ENCODE peak calls at places on chromosomes 16 and 17, in six cellular contexts. B is HS-5; Y is breast epithelium; K is stimulated activated CD8-positive, alpha-beta memory T cell treated with anti-CD3 and anti-CD28 coated beads, Interleukin-15, amount 100 ng/mL, for 24 hours; W is foreskin melanocyte; A is stimulated activated effector memory CD8-positive, alpha-beta T cell treated with anti-CD3 and anti-CD28 coated beads, Interleukin-12 subunit alpha, Interleukin-12 subunit beta, amount 100 ng/mL, for 72 hours. I is an unnamed sample.

GRCh38 chr17:79464310-79465010 is 146.4 kb downstream of the RBFOX3 start:
- DNase-seq in A (no peak), W (no peak), K (no peak), B (no peak), Y (no peak), I (no peak)

GRCh38 chr16:78584991-78585390 is 485.5 kb downstream of the WWOX start:
- DNase-seq in A (no peak), Y (no peak), K (no peak), B (no peak), W (no peak), I (no peak)

GRCh38 chr17:14559220-14559619 is 258.3 kb downstream of the HS3ST3B1 start:
- DNase-seq in B (no peak), K (no peak), A (no peak), Y (no peak), W (no peak), I (no peak)

GRCh38 chr17:35460354-35460851 is 11.8 kb upstream of the SLFN13 start:
- DNase-seq in Y (peak), B (no peak), A (peak), W (no peak), K (no peak), I (no peak)

GRCh38 chr16:51524070-51524469 is 373.0 kb upstream of the SALL1 start:
- DNase-seq in W (no peak), K (no peak), A (no peak), B (no peak), Y (no peak), I (no peak)

GRCh38 chr17:57305918-57306317 is 49.6 kb downstream of the MSI2 start:
- DNase-seq in B (no peak), A (no peak), W (no peak), K (no peak), Y (no peak), I (no peak)

GRCh38 chr17:8905256-8905778 is 37.8 kb upstream of the PIK3R6 start:
- DNase-seq in K (no peak), A (no peak), Y (no peak), W (no peak), B (no peak), I (no peak)

GRCh38 chr17:62995377-62995885 is 29.4 kb downstream of the TANC2 start:
- DNase-seq in K (no peak), B (no peak), W (peak), Y (no peak), A (no peak), I (peak)

GRCh38 chr17:40495140-40495539 is 6.3 kb downstream of the TNS4 start:
- DNase-seq in W (no peak), K (no peak), B (no peak), Y (no peak), A (no peak), I (no peak)

GRCh38 chr16:70715113-70715711 is 29.4 kb upstream of the MTSS2 start:
- DNase-seq in A (no peak), B (peak), W (peak), K (no peak), Y (peak), I (peak)

GRCh38 chr16:22240023-22240697 is 34.1 kb downstream of the EEF2K start:
- DNase-seq in W (no peak), A (no peak), Y (no peak), K (no peak), B (no peak), I (no peak)

GRCh38 chr17:37527249-37527851 is 37.7 kb downstream of the DUSP14 start:
- DNase-seq in B (no peak), Y (no peak), A (no peak), K (no peak), W (no peak), I (peak)

I was measured in COLO829.